ENCODE peak calls at places on chromosomes 1 and 21, in four cellular contexts. One of them, this sample, is unnamed.
A peak's percentile ranks its signal among the peaks of the same experiment; 100 is the strongest.

GRCh38 chr1:45359882-45360513 is 19.8 kb upstream of the MUTYH start:
- DNase-seq in left lung: peak; percentile 58
- DNase-seq in stimulated activated CD4-positive, alpha-beta T cell treated with anti-CD3 and anti-CD28 coated beads, Interleukin-12 subunit alpha, Interleukin-12 subunit beta, amount 100 ng/mL, for 48 hours: peak; percentile 65
- DNase-seq in small intestine: peak; percentile 60
- DNase-seq in this sample: peak; percentile 33

GRCh38 chr1:58346076-58346435 is 200.5 kb downstream of the OMA1 start:
- DNase-seq in left lung: no peak
- DNase-seq in stimulated activated CD4-positive, alpha-beta T cell treated with anti-CD3 and anti-CD28 coated beads, Interleukin-12 subunit alpha, Interleukin-12 subunit beta, amount 100 ng/mL, for 48 hours: no peak
- DNase-seq in small intestine: no peak
- DNase-seq in this sample: no peak

GRCh38 chr1:76463278-76463677 is 388.7 kb downstream of the ST6GALNAC3 start:
- DNase-seq in left lung: no peak
- DNase-seq in stimulated activated CD4-positive, alpha-beta T cell treated with anti-CD3 and anti-CD28 coated beads, Interleukin-12 subunit alpha, Interleukin-12 subunit beta, amount 100 ng/mL, for 48 hours: no peak
- DNase-seq in small intestine: no peak
- DNase-seq in this sample: no peak

GRCh38 chr1:172238969-172239368 is 181.5 kb upstream of the C1orf105 start:
- DNase-seq in left lung: no peak
- DNase-seq in stimulated activated CD4-positive, alpha-beta T cell treated with anti-CD3 and anti-CD28 coated beads, Interleukin-12 subunit alpha, Interleukin-12 subunit beta, amount 100 ng/mL, for 48 hours: no peak
- DNase-seq in small intestine: no peak
- DNase-seq in this sample: peak; percentile 12

GRCh38 chr1:214570442-214570841 is 19.0 kb upstream of the PTPN14 start:
- DNase-seq in left lung: no peak
- DNase-seq in stimulated activated CD4-positive, alpha-beta T cell treated with anti-CD3 and anti-CD28 coated beads, Interleukin-12 subunit alpha, Interleukin-12 subunit beta, amount 100 ng/mL, for 48 hours: no peak
- DNase-seq in small intestine: no peak
- DNase-seq in this sample: no peak

GRCh38 chr21:34198232-34199120 is 125.1 kb downstream of the MRPS6 start:
- DNase-seq in left lung: no peak
- DNase-seq in stimulated activated CD4-positive, alpha-beta T cell treated with anti-CD3 and anti-CD28 coated beads, Interleukin-12 subunit alpha, Interleukin-12 subunit beta, amount 100 ng/mL, for 48 hours: peak; percentile 18
- DNase-seq in small intestine: peak; percentile 37
- DNase-seq in this sample: no peak

GRCh38 chr1:40796939-40797667 is 13.5 kb downstream of the KCNQ4 start:
- DNase-seq in left lung: no peak
- DNase-seq in stimulated activated CD4-positive, alpha-beta T cell treated with anti-CD3 and anti-CD28 coated beads, Interleukin-12 subunit alpha, Interleukin-12 subunit beta, amount 100 ng/mL, for 48 hours: no peak
- DNase-seq in small intestine: no peak
- DNase-seq in this sample: no peak

GRCh38 chr21:41897690-41898089 is 18.5 kb upstream of the PRDM15 start:
- DNase-seq in left lung: no peak
- DNase-seq in stimulated activated CD4-positive, alpha-beta T cell treated with anti-CD3 and anti-CD28 coated beads, Interleukin-12 subunit alpha, Interleukin-12 subunit beta, amount 100 ng/mL, for 48 hours: no peak
- DNase-seq in small intestine: no peak
- DNase-seq in this sample: no peak

GRCh38 chr21:36087362-36088138 is 17.7 kb downstream of the CBR1 start:
- DNase-seq in left lung: no peak
- DNase-seq in stimulated activated CD4-positive, alpha-beta T cell treated with anti-CD3 and anti-CD28 coated beads, Interleukin-12 subunit alpha, Interleukin-12 subunit beta, amount 100 ng/mL, for 48 hours: no peak
- DNase-seq in small intestine: no peak
- DNase-seq in this sample: no peak

GRCh38 chr1:190320952-190321351 is 156.7 kb downstream of the BRINP3 start:
- DNase-seq in left lung: no peak
- DNase-seq in stimulated activated CD4-positive, alpha-beta T cell treated with anti-CD3 and anti-CD28 coated beads, Interleukin-12 subunit alpha, Interleukin-12 subunit beta, amount 100 ng/mL, for 48 hours: no peak
- DNase-seq in small intestine: peak; percentile 15
- DNase-seq in this sample: no peak

GRCh38 chr1:156969496-156969895 is 49.1 kb downstream of the LRRC71 start:
- DNase-seq in left lung: no peak
- DNase-seq in stimulated activated CD4-positive, alpha-beta T cell treated with anti-CD3 and anti-CD28 coated beads, Interleukin-12 subunit alpha, Interleukin-12 subunit beta, amount 100 ng/mL, for 48 hours: no peak
- DNase-seq in small intestine: no peak
- DNase-seq in this sample: no peak

GRCh38 chr1:15034656-15035055 is 118.9 kb upstream of the TMEM51 start:
- DNase-seq in left lung: no peak
- DNase-seq in stimulated activated CD4-positive, alpha-beta T cell treated with anti-CD3 and anti-CD28 coated beads, Interleukin-12 subunit alpha, Interleukin-12 subunit beta, amount 100 ng/mL, for 48 hours: no peak
- DNase-seq in small intestine: no peak
- DNase-seq in this sample: no peak

GRCh38 chr1:108897865-108898720 is 21.3 kb downstream of the GPSM2 start:
- DNase-seq in left lung: no peak
- DNase-seq in stimulated activated CD4-positive, alpha-beta T cell treated with anti-CD3 and anti-CD28 coated beads, Interleukin-12 subunit alpha, Interleukin-12 subunit beta, amount 100 ng/mL, for 48 hours: no peak
- DNase-seq in small intestine: peak; percentile 59
- DNase-seq in this sample: peak; percentile 55

GRCh38 chr21:35034203-35034926 is 14.7 kb downstream of the RUNX1 start:
- DNase-seq in left lung: no peak
- DNase-seq in stimulated activated CD4-positive, alpha-beta T cell treated with anti-CD3 and anti-CD28 coated beads, Interleukin-12 subunit alpha, Interleukin-12 subunit beta, amount 100 ng/mL, for 48 hours: no peak
- DNase-seq in small intestine: no peak
- DNase-seq in this sample: no peak

GRCh38 chr1:76040327-76040868 is 34.1 kb upstream of the ST6GALNAC3 start:
- DNase-seq in left lung: no peak
- DNase-seq in stimulated activated CD4-positive, alpha-beta T cell treated with anti-CD3 and anti-CD28 coated beads, Interleukin-12 subunit alpha, Interleukin-12 subunit beta, amount 100 ng/mL, for 48 hours: no peak
- DNase-seq in small intestine: peak; percentile 19
- DNase-seq in this sample: no peak

GRCh38 chr1:63835075-63835633 is 61.3 kb downstream of the ROR1 start:
- DNase-seq in left lung: no peak
- DNase-seq in stimulated activated CD4-positive, alpha-beta T cell treated with anti-CD3 and anti-CD28 coated beads, Interleukin-12 subunit alpha, Interleukin-12 subunit beta, amount 100 ng/mL, for 48 hours: no peak
- DNase-seq in small intestine: no peak
- DNase-seq in this sample: no peak

GRCh38 chr1:168585191-168585590 is 8.8 kb downstream of the XCL1 start:
- DNase-seq in left lung: no peak
- DNase-seq in stimulated activated CD4-positive, alpha-beta T cell treated with anti-CD3 and anti-CD28 coated beads, Interleukin-12 subunit alpha, Interleukin-12 subunit beta, amount 100 ng/mL, for 48 hours: no peak
- DNase-seq in small intestine: no peak
- DNase-seq in this sample: no peak

GRCh38 chr1:156097499-156098178 is 15.4 kb upstream of the MEX3A start:
- DNase-seq in left lung: no peak
- DNase-seq in stimulated activated CD4-positive, alpha-beta T cell treated with anti-CD3 and anti-CD28 coated beads, Interleukin-12 subunit alpha, Interleukin-12 subunit beta, amount 100 ng/mL, for 48 hours: peak; percentile 53
- DNase-seq in small intestine: no peak
- DNase-seq in this sample: no peak

GRCh38 chr1:1321477-1321876 is 3.0 kb downstream of the INTS11 start:
- DNase-seq in left lung: no peak
- DNase-seq in stimulated activated CD4-positive, alpha-beta T cell treated with anti-CD3 and anti-CD28 coated beads, Interleukin-12 subunit alpha, Interleukin-12 subunit beta, amount 100 ng/mL, for 48 hours: no peak
- DNase-seq in small intestine: no peak
- DNase-seq in this sample: no peak

GRCh38 chr1:30572192-30572591 is 151.2 kb downstream of the MATN1 start:
- DNase-seq in left lung: no peak
- DNase-seq in stimulated activated CD4-positive, alpha-beta T cell treated with anti-CD3 and anti-CD28 coated beads, Interleukin-12 subunit alpha, Interleukin-12 subunit beta, amount 100 ng/mL, for 48 hours: no peak
- DNase-seq in small intestine: no peak
- DNase-seq in this sample: no peak

GRCh38 chr1:6962390-6962955 is 177.2 kb downstream of the CAMTA1 start:
- DNase-seq in left lung: no peak
- DNase-seq in stimulated activated CD4-positive, alpha-beta T cell treated with anti-CD3 and anti-CD28 coated beads, Interleukin-12 subunit alpha, Interleukin-12 subunit beta, amount 100 ng/mL, for 48 hours: peak; percentile 65
- DNase-seq in small intestine: peak; percentile 43
- DNase-seq in this sample: peak; percentile 85

GRCh38 chr1:231093158-231093922 is 53.3 kb upstream of the FAM89A start:
- DNase-seq in left lung: no peak
- DNase-seq in stimulated activated CD4-positive, alpha-beta T cell treated with anti-CD3 and anti-CD28 coated beads, Interleukin-12 subunit alpha, Interleukin-12 subunit beta, amount 100 ng/mL, for 48 hours: no peak
- DNase-seq in small intestine: no peak
- DNase-seq in this sample: peak; percentile 71

GRCh38 chr1:197027359-197027758 is 39.7 kb downstream of the F13B start:
- DNase-seq in left lung: no peak
- DNase-seq in stimulated activated CD4-positive, alpha-beta T cell treated with anti-CD3 and anti-CD28 coated beads, Interleukin-12 subunit alpha, Interleukin-12 subunit beta, amount 100 ng/mL, for 48 hours: no peak
- DNase-seq in small intestine: no peak
- DNase-seq in this sample: no peak

GRCh38 chr21:39103689-39104088 is 79.6 kb downstream of the PSMG1 start:
- DNase-seq in left lung: no peak
- DNase-seq in stimulated activated CD4-positive, alpha-beta T cell treated with anti-CD3 and anti-CD28 coated beads, Interleukin-12 subunit alpha, Interleukin-12 subunit beta, amount 100 ng/mL, for 48 hours: no peak
- DNase-seq in small intestine: no peak
- DNase-seq in this sample: no peak

GRCh38 chr1:182292193-182292741 is 99.3 kb downstream of the GLUL start:
- DNase-seq in left lung: no peak
- DNase-seq in stimulated activated CD4-positive, alpha-beta T cell treated with anti-CD3 and anti-CD28 coated beads, Interleukin-12 subunit alpha, Interleukin-12 subunit beta, amount 100 ng/mL, for 48 hours: no peak
- DNase-seq in small intestine: no peak
- DNase-seq in this sample: no peak

GRCh38 chr1:89126234-89126580 is 293 bp upstream of the GBP2 start:
- DNase-seq in left lung: no peak
- DNase-seq in stimulated activated CD4-positive, alpha-beta T cell treated with anti-CD3 and anti-CD28 coated beads, Interleukin-12 subunit alpha, Interleukin-12 subunit beta, amount 100 ng/mL, for 48 hours: no peak
- DNase-seq in small intestine: no peak
- DNase-seq in this sample: no peak

GRCh38 chr1:175471039-175471800 is 272.2 kb downstream of the TNR start:
- DNase-seq in left lung: no peak
- DNase-seq in stimulated activated CD4-positive, alpha-beta T cell treated with anti-CD3 and anti-CD28 coated beads, Interleukin-12 subunit alpha, Interleukin-12 subunit beta, amount 100 ng/mL, for 48 hours: no peak
- DNase-seq in small intestine: peak; percentile 5
- DNase-seq in this sample: no peak

GRCh38 chr1:14925336-14926136 is 228.0 kb upstream of the TMEM51 start:
- DNase-seq in left lung: no peak
- DNase-seq in stimulated activated CD4-positive, alpha-beta T cell treated with anti-CD3 and anti-CD28 coated beads, Interleukin-12 subunit alpha, Interleukin-12 subunit beta, amount 100 ng/mL, for 48 hours: no peak
- DNase-seq in small intestine: no peak
- DNase-seq in this sample: no peak

GRCh38 chr1:174700775-174701174 is 253.0 kb downstream of the GPR52 start:
- DNase-seq in left lung: no peak
- DNase-seq in stimulated activated CD4-positive, alpha-beta T cell treated with anti-CD3 and anti-CD28 coated beads, Interleukin-12 subunit alpha, Interleukin-12 subunit beta, amount 100 ng/mL, for 48 hours: no peak
- DNase-seq in small intestine: no peak
- DNase-seq in this sample: no peak

GRCh38 chr1:178966312-178966711 is 59.4 kb upstream of the FAM20B start:
- DNase-seq in left lung: no peak
- DNase-seq in stimulated activated CD4-positive, alpha-beta T cell treated with anti-CD3 and anti-CD28 coated beads, Interleukin-12 subunit alpha, Interleukin-12 subunit beta, amount 100 ng/mL, for 48 hours: no peak
- DNase-seq in small intestine: no peak
- DNase-seq in this sample: no peak

GRCh38 chr1:20729155-20729931 is 3.2 kb downstream of the SH2D5 start:
- DNase-seq in left lung: peak; percentile 29
- DNase-seq in stimulated activated CD4-positive, alpha-beta T cell treated with anti-CD3 and anti-CD28 coated beads, Interleukin-12 subunit alpha, Interleukin-12 subunit beta, amount 100 ng/mL, for 48 hours: no peak
- DNase-seq in small intestine: no peak
- DNase-seq in this sample: no peak

GRCh38 chr1:39816431-39817090 is 27.9 kb upstream of the BMP8B start:
- DNase-seq in left lung: peak; percentile 74
- DNase-seq in stimulated activated CD4-positive, alpha-beta T cell treated with anti-CD3 and anti-CD28 coated beads, Interleukin-12 subunit alpha, Interleukin-12 subunit beta, amount 100 ng/mL, for 48 hours: peak; percentile 74
- DNase-seq in small intestine: peak; percentile 85
- DNase-seq in this sample: peak; percentile 62

GRCh38 chr1:215375386-215375785 is 191.7 kb upstream of the KCTD3 start:
- DNase-seq in left lung: no peak
- DNase-seq in stimulated activated CD4-positive, alpha-beta T cell treated with anti-CD3 and anti-CD28 coated beads, Interleukin-12 subunit alpha, Interleukin-12 subunit beta, amount 100 ng/mL, for 48 hours: no peak
- DNase-seq in small intestine: no peak
- DNase-seq in this sample: no peak